ENCODE peak calls at places on chromosome 12, in four cellular contexts. One of them, this sample, is unnamed.

GRCh38 chr12:78293039-78293686 is 462.5 kb downstream of the NAV3 start:
- DNase-seq in K562: no peak
- DNase-seq in GM12878: no peak
- DNase-seq in HL-60: no peak
- DNase-seq in this sample: no peak

GRCh38 chr12:59453461-59453860 is 142.4 kb upstream of the SLC16A7 start:
- DNase-seq in K562: no peak
- DNase-seq in GM12878: no peak
- DNase-seq in HL-60: no peak
- DNase-seq in this sample: no peak

GRCh38 chr12:20798561-20798960 is 11.9 kb upstream of the SLCO1B3 start:
- DNase-seq in K562: no peak
- DNase-seq in GM12878: no peak
- DNase-seq in HL-60: no peak
- DNase-seq in this sample: no peak

GRCh38 chr12:99960312-99960711 is 24.4 kb downstream of the ANKS1B start:
- DNase-seq in K562: no peak
- DNase-seq in GM12878: no peak
- DNase-seq in HL-60: no peak
- DNase-seq in this sample: no peak

GRCh38 chr12:10366875-10367274 is 23.0 kb downstream of the KLRK1 start:
- DNase-seq in K562: no peak
- DNase-seq in GM12878: no peak
- DNase-seq in HL-60: no peak
- DNase-seq in this sample: no peak

GRCh38 chr12:52832960-52833905 is 878 bp downstream of the KRT79 start:
- DNase-seq in K562: no peak
- DNase-seq in GM12878: no peak
- DNase-seq in HL-60: no peak
- DNase-seq in this sample: no peak

GRCh38 chr12:110689601-110690430 is 901 bp upstream of the HVCN1 start:
- DNase-seq in K562: peak; percentile 38
- DNase-seq in GM12878: peak; percentile 57
- DNase-seq in HL-60: peak; percentile 73
- DNase-seq in this sample: peak; percentile 68

GRCh38 chr12:2537868-2538541 is 256.8 kb upstream of the FKBP4 start:
- DNase-seq in K562: no peak
- DNase-seq in GM12878: no peak
- DNase-seq in HL-60: no peak
- DNase-seq in this sample: no peak

GRCh38 chr12:122026706-122027328 is 5.1 kb downstream of the BCL7A start:
- DNase-seq in K562: no peak
- DNase-seq in GM12878: no peak
- DNase-seq in HL-60: no peak
- DNase-seq in this sample: no peak

GRCh38 chr12:106973545-106973944 is 13.4 kb downstream of the MTERF2 start:
- DNase-seq in K562: no peak
- DNase-seq in GM12878: no peak
- DNase-seq in HL-60: no peak
- DNase-seq in this sample: no peak

GRCh38 chr12:32005496-32006125 is 46.4 kb downstream of the RESF1 start:
- DNase-seq in K562: peak; percentile 97
- DNase-seq in GM12878: no peak
- DNase-seq in HL-60: no peak
- DNase-seq in this sample: no peak

GRCh38 chr12:132154341-132154761 is 10.1 kb downstream of the NOC4L start:
- DNase-seq in K562: no peak
- DNase-seq in GM12878: no peak
- DNase-seq in HL-60: no peak
- DNase-seq in this sample: no peak

GRCh38 chr12:103503546-103504480 is 8.0 kb upstream of the C12orf42 start:
- DNase-seq in K562: no peak
- DNase-seq in GM12878: no peak
- DNase-seq in HL-60: peak; percentile 17
- DNase-seq in this sample: peak; percentile 25

GRCh38 chr12:109542014-109542413 is 31.3 kb downstream of the MMAB start:
- DNase-seq in K562: no peak
- DNase-seq in GM12878: no peak
- DNase-seq in HL-60: no peak
- DNase-seq in this sample: no peak

GRCh38 chr12:30965613-30965985 is 39.1 kb downstream of the TSPAN11 start:
- DNase-seq in K562: no peak
- DNase-seq in GM12878: no peak
- DNase-seq in HL-60: no peak
- DNase-seq in this sample: no peak

GRCh38 chr12:108638141-108638823 is 4.6 kb upstream of the SELPLG start:
- DNase-seq in K562: no peak
- DNase-seq in GM12878: no peak
- DNase-seq in HL-60: no peak
- DNase-seq in this sample: no peak

GRCh38 chr12:89873745-89874144 is 165.1 kb upstream of the ATP2B1 start:
- DNase-seq in K562: no peak
- DNase-seq in GM12878: no peak
- DNase-seq in HL-60: no peak
- DNase-seq in this sample: no peak

GRCh38 chr12:19847294-19848059 is 408.2 kb downstream of the AEBP2 start:
- DNase-seq in K562: no peak
- DNase-seq in GM12878: no peak
- DNase-seq in HL-60: peak; percentile 45
- DNase-seq in this sample: no peak

GRCh38 chr12:94874086-94874985 is 129.2 kb downstream of the NDUFA12 start:
- DNase-seq in K562: no peak
- DNase-seq in GM12878: no peak
- DNase-seq in HL-60: no peak
- DNase-seq in this sample: no peak

GRCh38 chr12:52965337-52965731 is 16.4 kb downstream of the KRT18 start:
- DNase-seq in K562: no peak
- DNase-seq in GM12878: no peak
- DNase-seq in HL-60: no peak
- DNase-seq in this sample: no peak

GRCh38 chr12:3589745-3590144 is 98.7 kb downstream of the PRMT8 start:
- DNase-seq in K562: no peak
- DNase-seq in GM12878: no peak
- DNase-seq in HL-60: no peak
- DNase-seq in this sample: no peak

GRCh38 chr12:49868952-49869815 is 26.3 kb upstream of the BCDIN3D start:
- DNase-seq in K562: peak; percentile 97
- DNase-seq in GM12878: no peak
- DNase-seq in HL-60: peak; percentile 58
- DNase-seq in this sample: no peak

GRCh38 chr12:118377005-118377890 is 893 bp downstream of the SUDS3 start:
- DNase-seq in K562: no peak
- DNase-seq in GM12878: no peak
- DNase-seq in HL-60: no peak
- DNase-seq in this sample: no peak

GRCh38 chr12:9648701-9649531 is 20.6 kb upstream of the CLEC2D start:
- DNase-seq in K562: no peak
- DNase-seq in GM12878: no peak
- DNase-seq in HL-60: no peak
- DNase-seq in this sample: no peak

GRCh38 chr12:132711169-132711843 is 664 bp downstream of the PGAM5 start:
- DNase-seq in K562: no peak
- DNase-seq in GM12878: no peak
- DNase-seq in HL-60: peak; percentile 25
- DNase-seq in this sample: no peak

GRCh38 chr12:13141686-13142085 is 38.2 kb upstream of the GSG1 start:
- DNase-seq in K562: no peak
- DNase-seq in GM12878: no peak
- DNase-seq in HL-60: no peak
- DNase-seq in this sample: no peak

GRCh38 chr12:58420496-58420895 is 479.1 kb downstream of the ATP23 start:
- DNase-seq in K562: no peak
- DNase-seq in GM12878: no peak
- DNase-seq in HL-60: no peak
- DNase-seq in this sample: no peak

GRCh38 chr12:109587921-109588320 is 14.3 kb downstream of the MVK start:
- DNase-seq in K562: no peak
- DNase-seq in GM12878: no peak
- DNase-seq in HL-60: no peak
- DNase-seq in this sample: no peak

GRCh38 chr12:106987846-106988245 is 900 bp upstream of the MTERF2 start:
- DNase-seq in K562: no peak
- DNase-seq in GM12878: no peak
- DNase-seq in HL-60: no peak
- DNase-seq in this sample: no peak

GRCh38 chr12:124174406-124174805 is 120.5 kb upstream of the RFLNA start:
- DNase-seq in K562: no peak
- DNase-seq in GM12878: no peak
- DNase-seq in HL-60: no peak
- DNase-seq in this sample: no peak

GRCh38 chr12:102171951-102172350 is 25.7 kb downstream of the PMCH start:
- DNase-seq in K562: no peak
- DNase-seq in GM12878: no peak
- DNase-seq in HL-60: no peak
- DNase-seq in this sample: no peak
- TF ChIP-seq SPI1 in K562: no peak
- TF ChIP-seq SPI1 in GM12878: no peak
- TF ChIP-seq SPI1 in HL-60: no peak
- TF ChIP-seq SPI1 in this sample: no peak

GRCh38 chr12:96078281-96078761 is 42.9 kb upstream of the LTA4H start:
- DNase-seq in K562: no peak
- DNase-seq in GM12878: no peak
- DNase-seq in HL-60: no peak
- DNase-seq in this sample: no peak
- TF ChIP-seq POLR2AphosphoS5 in K562: no peak
- TF ChIP-seq POLR2AphosphoS5 in GM12878: no peak
- TF ChIP-seq POLR2AphosphoS5 in HL-60: no peak
- TF ChIP-seq POLR2AphosphoS5 in this sample: no peak

GRCh38 chr12:93689076-93689834 is 12.1 kb downstream of the CRADD start:
- DNase-seq in K562: no peak
- DNase-seq in GM12878: no peak
- DNase-seq in HL-60: no peak
- DNase-seq in this sample: no peak
- TF ChIP-seq SPI1 in K562: no peak
- TF ChIP-seq SPI1 in GM12878: no peak
- TF ChIP-seq SPI1 in HL-60: no peak
- TF ChIP-seq SPI1 in this sample: no peak

DNA sequence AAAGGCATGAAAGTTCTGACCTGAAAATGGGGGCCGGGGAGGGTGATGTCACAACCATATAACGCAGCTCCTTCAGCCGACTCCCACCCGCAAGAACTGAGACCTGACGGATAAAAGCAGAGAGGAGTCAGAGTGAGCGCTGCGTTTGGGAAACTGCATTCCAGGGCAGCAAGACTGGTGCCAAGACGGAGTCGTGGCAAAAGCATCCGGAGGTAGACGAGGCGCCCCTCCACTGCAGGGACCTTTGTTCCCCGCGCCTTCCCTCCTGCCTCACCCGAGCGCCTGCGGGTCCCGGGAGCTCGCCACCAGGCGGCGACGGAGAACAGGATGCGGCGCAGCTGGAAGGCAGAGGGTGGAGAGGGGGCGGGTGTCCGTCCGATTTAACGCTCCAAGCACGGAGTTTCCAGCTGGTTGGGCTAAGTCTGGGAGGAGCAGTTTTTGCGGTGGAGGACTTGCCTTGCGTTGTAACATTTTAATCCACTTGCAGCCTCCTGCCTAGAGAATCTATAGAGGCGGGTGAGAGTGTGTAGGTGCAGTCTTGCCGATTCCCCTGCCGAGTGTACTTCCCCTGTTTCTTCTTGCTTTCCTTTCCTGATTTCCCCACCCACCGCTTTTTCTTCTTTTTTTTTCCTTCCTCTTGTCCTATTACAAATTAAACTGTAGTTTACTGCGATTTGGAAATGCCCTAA is 1.2 kb upstream of the CPNE8 start:
- DNase-seq in K562: peak; percentile 63
- DNase-seq in GM12878: peak; percentile 56
- DNase-seq in HL-60: peak; percentile 64
- DNase-seq in this sample: peak; percentile 50
- TF ChIP-seq POLR2AphosphoS5 in K562: no peak
- TF ChIP-seq POLR2AphosphoS5 in GM12878: no peak
- TF ChIP-seq POLR2AphosphoS5 in HL-60: no peak
- TF ChIP-seq POLR2AphosphoS5 in this sample: no peak

GRCh38 chr12:113333111-113333750 is 1.7 kb downstream of the SLC8B1 start:
- DNase-seq in K562: no peak
- DNase-seq in GM12878: no peak
- DNase-seq in HL-60: no peak
- DNase-seq in this sample: no peak
- TF ChIP-seq SPI1 in K562: no peak
- TF ChIP-seq SPI1 in GM12878: no peak
- TF ChIP-seq SPI1 in HL-60: no peak
- TF ChIP-seq SPI1 in this sample: no peak

This sample was measured in GM12891.